ENCODE peak calls at places on chromosomes 5 and 9, in ten cellular contexts. T is GF-D8; U is ELR; F is Calu3; X is osteoblast; V is mucosa of descending colon; A is A172; W is activated T-cell treated with anti-CD3 and anti-CD28 coated beads, Interleukin-2, amount 50 U/mL, for 72 hours; C is CD4-positive, CD25-positive, alpha-beta regulatory T cell; J is aorta. E is an unnamed sample.

GRCh38 chr9:14670718-14671117 is 22.5 kb downstream of the ZDHHC21 start:
- DNase-seq in T (no peak), U (peak; percentile 76), F (no peak), X (no peak), V (no peak), A (peak; percentile 19), W (no peak), C (no peak), J (no peak), E (no peak)

GRCh38 chr5:107135391-107135790 is 535.3 kb downstream of the EFNA5 start:
- DNase-seq in T (no peak), U (peak; percentile 57), F (no peak), X (no peak), V (no peak), A (no peak), W (no peak), C (no peak), J (no peak), E (no peak)

GRCh38 chr9:33466565-33467495 is 6.9 kb downstream of the NOL6 start:
- DNase-seq in T (no peak), U (peak; percentile 59), F (peak; percentile 74), X (peak; percentile 94), V (peak; percentile 70), A (peak; percentile 13), W (peak; percentile 74), C (peak; percentile 61), J (peak; percentile 88), E (peak; percentile 79)

GRCh38 chr5:1521054-1521453 is 2.7 kb downstream of the LPCAT1 start:
- DNase-seq in T (no peak), U (no peak), F (no peak), X (no peak), V (no peak), A (no peak), W (no peak), C (no peak), J (peak; percentile 37), E (no peak)

GRCh38 chr5:150394103-150394502 is 18.6 kb downstream of the CD74 start:
- DNase-seq in T (no peak), U (peak; percentile 89), F (no peak), X (peak; percentile 34), V (no peak), A (peak; percentile 67), W (no peak), C (no peak), J (no peak), E (no peak)

GRCh38 chr5:176793343-176793699 is 17.0 kb upstream of the UNC5A start:
- DNase-seq in T (no peak), U (no peak), F (peak; percentile 76), X (peak; percentile 73), V (no peak), A (no peak), W (no peak), C (no peak), J (no peak), E (peak; percentile 82)

GRCh38 chr9:121592265-121592664 is 59.2 kb upstream of the DAB2IP start:
- DNase-seq in T (no peak), U (no peak), F (no peak), X (no peak), V (no peak), A (no peak), W (no peak), C (no peak), J (no peak), E (no peak)

GRCh38 chr9:132873403-132873802 is 4.7 kb downstream of the AK8 start:
- DNase-seq in T (no peak), U (no peak), F (no peak), X (peak; percentile 66), V (peak; percentile 4), A (no peak), W (no peak), C (no peak), J (no peak), E (no peak)

GRCh38 chr5:147216552-147217154 is 18.2 kb upstream of the STK32A start:
- DNase-seq in T (no peak), U (no peak), F (no peak), X (no peak), V (no peak), A (peak; percentile 55), W (no peak), C (no peak), J (no peak), E (no peak)

GRCh38 chr9:89988458-89988857 is 383.6 kb downstream of the GADD45G start:
- DNase-seq in T (no peak), U (no peak), F (no peak), X (no peak), V (no peak), A (no peak), W (no peak), C (no peak), J (no peak), E (no peak)

GRCh38 chr5:15835514-15835913 is 335.5 kb downstream of the FBXL7 start:
- DNase-seq in T (no peak), U (peak; percentile 22), F (no peak), X (no peak), V (no peak), A (no peak), W (no peak), C (no peak), J (no peak), E (no peak)

E was measured in cerebellum.